ENCODE peak calls at places on chromosomes 1 and 21, in eight cellular contexts. W is fibroblast of mammary gland, Q is H9, I is RWPE1, D is left lung, N is esophagus muscularis mucosa, K is fibroblast of lung, X is psoas muscle. S is an unnamed sample.

GRCh38 chr1:218488986-218489385 is 143.8 kb downstream of the TGFB2 start:
- DNase-seq in W (no peak), Q (no peak), I (no peak), D (no peak), N (no peak), K (peak; percentile 97), X (no peak), S (no peak)

GRCh38 chr1:201786824-201787223 is 42.1 kb upstream of the IPO9 start:
- DNase-seq in W (peak; percentile 44), Q (peak; percentile 18), I (no peak), D (no peak), N (no peak), K (no peak), X (peak; percentile 52), S (no peak)

GRCh38 chr1:201904579-201904978 is 15.9 kb downstream of the SHISA4 start:
- DNase-seq in W (peak; percentile 86), Q (no peak), I (peak; percentile 84), D (no peak), N (no peak), K (peak; percentile 95), X (no peak), S (no peak)

GRCh38 chr21:33567914-33568313 is 20.6 kb downstream of the DONSON start:
- DNase-seq in W (no peak), Q (no peak), I (no peak), D (peak; percentile 53), N (no peak), K (no peak), X (no peak), S (no peak)

GRCh38 chr1:98420376-98421097 is 241.0 kb upstream of the SNX7 start:
- DNase-seq in W (peak; percentile 23), Q (no peak), I (peak; percentile 10), D (no peak), N (no peak), K (peak; percentile 60), X (no peak), S (no peak)

GRCh38 chr1:42758641-42759040 is 8.2 kb downstream of the P3H1 start:
- DNase-seq in W (no peak), Q (no peak), I (no peak), D (no peak), N (no peak), K (no peak), X (no peak), S (no peak)

GRCh38 chr1:167175901-167176300 is 44.8 kb upstream of the POU2F1 start:
- DNase-seq in W (peak; percentile 30), Q (no peak), I (no peak), D (no peak), N (no peak), K (peak; percentile 41), X (no peak), S (no peak)

GRCh38 chr21:46477765-46478164 is 19.1 kb downstream of the DIP2A start:
- DNase-seq in W (peak; percentile 79), Q (no peak), I (peak; percentile 72), D (no peak), N (no peak), K (peak; percentile 51), X (no peak), S (no peak)

GRCh38 chr1:212727386-212728181 is 27.9 kb upstream of the BATF3 start:
- DNase-seq in W (peak; percentile 65), Q (no peak), I (no peak), D (no peak), N (no peak), K (peak; percentile 93), X (no peak), S (peak; percentile 32)

GRCh38 chr1:229758101-229759036 is 132.3 kb downstream of the URB2 start:
- DNase-seq in W (no peak), Q (no peak), I (no peak), D (no peak), N (peak; percentile 62), K (peak; percentile 79), X (no peak), S (no peak)

GRCh38 chr1:8572106-8572505 is 245.3 kb downstream of the RERE start:
- DNase-seq in W (no peak), Q (no peak), I (no peak), D (no peak), N (no peak), K (peak; percentile 33), X (no peak), S (no peak)

DNA sequence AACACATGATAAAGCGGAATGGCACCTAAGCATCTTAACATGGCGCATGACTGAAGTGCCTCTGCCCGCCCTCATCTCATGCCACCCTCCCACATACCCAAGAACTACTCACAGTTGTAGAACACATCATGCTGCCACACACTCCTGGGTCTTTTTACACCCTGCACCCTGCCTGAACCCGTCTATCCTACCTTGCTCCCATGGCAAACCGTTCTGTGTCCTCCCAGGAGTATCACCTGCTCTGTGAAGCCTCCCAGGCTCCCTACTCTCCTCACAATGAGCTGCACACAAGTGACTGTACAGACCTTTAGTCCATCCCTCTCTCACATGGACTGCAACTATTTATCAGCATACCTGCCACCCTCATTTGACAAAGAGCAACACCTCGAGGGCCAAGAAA is 144.0 kb downstream of the TGFBR3 start:
- DNase-seq in W (no peak), Q (no peak), I (no peak), D (no peak), N (no peak), K (no peak), X (no peak), S (no peak)
- TF ChIP-seq CTCF in W (no peak), Q (no peak), I (no peak), D (no peak), N (no peak), K (no peak), X (no peak), S (no peak)

DNA sequence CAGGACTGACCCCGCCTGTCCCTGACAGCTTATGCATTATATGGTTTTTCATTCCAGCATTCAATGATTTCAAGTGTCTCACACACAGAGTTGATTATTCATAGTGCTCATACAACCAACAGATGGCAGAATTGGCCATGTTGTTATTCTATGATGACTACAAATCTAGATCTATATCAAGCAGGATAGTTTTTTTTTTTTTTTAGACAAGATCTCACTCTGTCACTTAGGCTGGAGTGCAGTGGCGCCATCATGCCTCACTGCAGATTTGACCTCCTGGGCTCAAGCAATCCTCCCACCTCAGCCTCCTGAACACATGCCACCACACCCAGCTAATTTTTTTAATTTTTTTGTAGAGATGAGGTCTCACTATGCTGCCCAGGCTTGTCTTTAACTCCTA is 40.1 kb upstream of the LRRC8D start:
- DNase-seq in W (peak; percentile 61), Q (no peak), I (peak; percentile 46), D (no peak), N (no peak), K (peak; percentile 56), X (no peak), S (peak; percentile 62)
- TF ChIP-seq CTCF in W (peak; percentile 45), Q (peak; percentile 39), I (peak; percentile 42), D (no peak), N (peak; percentile 8), K (peak; percentile 19), X (peak; percentile 4), S (peak; percentile 56)

GRCh38 chr1:40987439-40988276 is 8.2 kb downstream of the CTPS1 start:
- DNase-seq in W (no peak), Q (no peak), I (no peak), D (no peak), N (no peak), K (no peak), X (no peak), S (no peak)

GRCh38 chr1:40986328-40986783 is 6.9 kb downstream of the CTPS1 start:
- DNase-seq in W (no peak), Q (no peak), I (no peak), D (no peak), N (no peak), K (no peak), X (no peak), S (no peak)

GRCh38 chr1:40988280-40988679 is 8.8 kb downstream of the CTPS1 start:
- DNase-seq in W (no peak), Q (no peak), I (no peak), D (no peak), N (no peak), K (no peak), X (no peak), S (no peak)

GRCh38 chr1:40985875-40986274 is 6.4 kb downstream of the CTPS1 start:
- DNase-seq in W (no peak), Q (no peak), I (no peak), D (no peak), N (no peak), K (no peak), X (no peak), S (no peak)

DNA sequence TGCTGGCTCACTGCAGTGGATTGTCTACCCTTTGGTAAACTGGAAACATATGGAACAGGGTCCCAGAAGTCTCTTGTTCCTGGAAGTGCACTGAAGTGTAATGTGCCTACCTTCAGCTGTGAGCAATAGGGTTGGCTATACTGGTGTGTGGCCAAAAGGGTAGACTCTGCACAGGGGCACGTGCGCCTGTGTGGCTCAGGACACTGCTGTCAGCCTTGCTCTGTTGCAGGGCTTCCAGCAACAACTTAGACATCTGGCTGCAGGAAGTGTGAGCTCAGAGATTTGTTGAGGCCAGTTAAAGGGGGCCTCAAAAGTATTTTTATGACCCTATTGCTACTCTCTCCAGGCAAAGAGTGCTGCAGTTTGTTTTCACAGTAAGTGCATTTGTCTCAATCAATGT is 7.4 kb downstream of the CTPS1 start:
- DNase-seq in W (no peak), Q (no peak), I (no peak), D (no peak), N (no peak), K (no peak), X (no peak), S (no peak)
- TF ChIP-seq CTCF in W (no peak), Q (no peak), I (no peak), D (no peak), N (no peak), K (no peak), X (no peak), S (no peak)

DNA sequence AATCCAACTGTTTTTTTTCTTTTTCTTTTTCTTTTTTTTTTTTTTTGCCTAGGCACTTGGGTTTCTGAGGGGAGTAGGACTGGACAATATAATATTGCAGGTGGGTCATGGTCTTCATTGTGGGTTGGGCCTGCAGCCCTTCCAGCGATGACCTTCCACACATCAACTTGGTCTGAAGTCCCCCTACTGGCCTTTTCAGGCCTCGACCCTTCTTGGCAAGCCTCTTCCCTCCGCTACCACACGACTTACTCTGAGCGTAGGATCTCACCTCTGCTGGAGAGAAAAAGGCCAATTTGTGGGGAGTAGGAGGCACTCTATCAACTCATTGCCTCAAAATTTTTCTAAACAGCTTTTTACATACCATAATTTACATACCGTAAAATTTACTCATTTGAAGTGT is 51.1 kb upstream of the GRIK3 start:
- DNase-seq in W (no peak), Q (peak; percentile 57), I (no peak), D (no peak), N (no peak), K (no peak), X (no peak), S (no peak)
- TF ChIP-seq CTCF in W (no peak), Q (peak; percentile 75), I (no peak), D (no peak), N (no peak), K (no peak), X (no peak), S (no peak)

DNA sequence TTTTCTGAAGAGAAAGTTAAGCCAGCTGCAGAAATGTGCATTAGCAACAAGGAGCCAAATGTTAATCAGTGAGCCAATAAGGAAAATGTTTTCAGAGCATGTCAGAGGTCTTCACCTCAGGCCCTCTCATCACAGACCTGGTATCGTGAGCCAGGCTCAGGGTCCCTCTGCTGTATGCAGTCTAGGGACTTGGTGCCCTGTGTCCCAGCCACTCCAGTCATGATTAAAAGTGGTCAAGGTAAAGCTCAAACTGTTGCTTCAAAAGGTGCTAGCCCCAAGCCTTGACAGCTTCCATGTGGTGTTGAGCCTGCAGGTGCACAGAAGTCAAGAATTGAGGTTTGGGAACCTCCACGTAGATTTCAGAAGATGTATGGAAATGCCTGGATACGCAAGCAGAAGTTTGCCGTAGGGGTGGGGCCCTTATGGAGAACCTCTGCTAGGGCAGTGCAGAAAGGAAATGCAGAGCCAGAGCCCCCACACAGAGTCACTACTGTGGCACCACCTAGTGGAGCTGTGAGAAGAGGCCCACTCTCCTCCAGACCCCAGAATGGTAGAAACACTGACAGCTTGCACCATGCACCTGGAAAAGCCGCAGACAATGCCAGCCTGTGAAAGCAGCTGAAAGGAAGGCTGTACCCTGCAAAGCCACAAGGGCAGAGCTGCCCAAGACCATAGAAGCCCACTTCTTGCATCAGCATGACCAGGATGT is 1128.7 kb downstream of the AMY1C start:
- DNase-seq in W (no peak), Q (peak; percentile 77), I (no peak), D (no peak), N (no peak), K (no peak), X (no peak), S (no peak)
- TF ChIP-seq CTCF in W (no peak), Q (peak; percentile 67), I (no peak), D (no peak), N (no peak), K (no peak), X (no peak), S (no peak)

S was measured in activated CD8-positive, alpha-beta T cell treated with anti-CD3 and anti-CD28 coated beads for 36 hours.